ENCODE peak calls at places on chromosomes 12 and 14, in eight cellular contexts. Q is activated T-cell treated with anti-CD3 and anti-CD28 coated beads for 1 hour; Y is AG04449; V is endodermal cell; I is GM04504; P is Karpas-422; E is central memory CD4-positive, alpha-beta T cell; B is SW480. N is an unnamed sample.

GRCh38 chr12:89971880-89972279 is 263.2 kb upstream of the ATP2B1 start:
- DNase-seq in Q (no peak), Y (no peak), V (no peak), I (no peak), P (no peak), E (no peak), B (no peak), N (no peak)

GRCh38 chr12:130754234-130755001 is 38.3 kb upstream of the RIMBP2 start:
- DNase-seq in Q (no peak), Y (no peak), V (no peak), I (no peak), P (peak), E (no peak), B (no peak), N (no peak)

GRCh38 chr14:47490766-47491165 is 184.6 kb downstream of the MDGA2 start:
- DNase-seq in Q (no peak), Y (no peak), V (no peak), I (no peak), P (no peak), E (no peak), B (no peak), N (no peak)

GRCh38 chr14:34436960-34437728 is 24.9 kb downstream of the SPTSSA start:
- DNase-seq in Q (no peak), Y (no peak), V (no peak), I (no peak), P (no peak), E (no peak), B (no peak), N (no peak)

GRCh38 chr14:96225745-96226151 is 21.1 kb downstream of the BDKRB2 start:
- DNase-seq in Q (no peak), Y (peak), V (peak), I (peak), P (no peak), E (no peak), B (peak), N (no peak)

GRCh38 chr12:120406080-120406479 is 31.8 kb upstream of the COX6A1 start:
- DNase-seq in Q (no peak), Y (no peak), V (no peak), I (no peak), P (no peak), E (no peak), B (no peak), N (no peak)

GRCh38 chr12:44015333-44015941 is 179.6 kb downstream of the TMEM117 start:
- DNase-seq in Q (no peak), Y (peak), V (no peak), I (peak), P (peak), E (peak), B (peak), N (no peak)

GRCh38 chr14:85391455-85391854 is 138.5 kb upstream of the FLRT2 start:
- DNase-seq in Q (no peak), Y (no peak), V (no peak), I (no peak), P (no peak), E (no peak), B (no peak), N (no peak)

GRCh38 chr12:95653761-95654546 is 102.7 kb upstream of the USP44 start:
- DNase-seq in Q (no peak), Y (peak), V (peak), I (peak), P (peak), E (no peak), B (peak), N (no peak)

GRCh38 chr12:89775336-89776005 is 66.8 kb upstream of the ATP2B1 start:
- DNase-seq in Q (no peak), Y (no peak), V (no peak), I (no peak), P (no peak), E (no peak), B (peak), N (no peak)

GRCh38 chr12:22215467-22216253 is 118.8 kb downstream of the ST8SIA1 start:
- DNase-seq in Q (no peak), Y (no peak), V (no peak), I (no peak), P (no peak), E (no peak), B (no peak), N (no peak)